ENCODE peak calls at places on chromosomes 16 and 17, in four cellular contexts. E is K562, I is HL-60, L is GM12878. U is an unnamed sample.

GRCh38 chr17:27956601-27957445 is 63.7 kb upstream of the LYRM9 start:
- DNase-seq in E (peak), I (no peak), L (no peak), U (no peak)

GRCh38 chr17:50681260-50682200 is 26.2 kb downstream of the ANKRD40 start:
- DNase-seq in E (peak), I (peak), L (no peak), U (no peak)

GRCh38 chr17:80785477-80786178 is 206.0 kb upstream of the CHMP6 start:
- DNase-seq in E (no peak), I (no peak), L (no peak), U (no peak)

GRCh38 chr17:18235743-18236256 is 10.4 kb downstream of the LLGL1 start:
- DNase-seq in E (no peak), I (no peak), L (no peak), U (no peak)

GRCh38 chr16:56866955-56867830 is 2.2 kb downstream of the SLC12A3 start:
- DNase-seq in E (peak), I (peak), L (no peak), U (no peak)

GRCh38 chr17:74410001-74410443 is 21.9 kb upstream of the GPRC5C start:
- DNase-seq in E (no peak), I (no peak), L (no peak), U (no peak)

GRCh38 chr17:40314557-40314953 is 5.6 kb downstream of the RARA start:
- DNase-seq in E (no peak), I (peak), L (no peak), U (no peak)

GRCh38 chr17:57391076-57391825 is 134.9 kb downstream of the MSI2 start:
- DNase-seq in E (no peak), I (no peak), L (no peak), U (no peak)

GRCh38 chr17:6492892-6493674 is 48.8 kb downstream of the PIMREG start:
- DNase-seq in E (no peak), I (no peak), L (no peak), U (no peak)

GRCh38 chr17:65598711-65599110 is 37.3 kb upstream of the AXIN2 start:
- DNase-seq in E (no peak), I (no peak), L (no peak), U (no peak)

GRCh38 chr16:73560497-73560896 is 512.6 kb upstream of the ZFHX3 start:
- DNase-seq in E (no peak), I (no peak), L (no peak), U (no peak)

GRCh38 chr17:63841350-63842172 is 924 bp downstream of the SMARCD2 start:
- DNase-seq in E (peak), I (peak), L (no peak), U (no peak)

GRCh38 chr16:27408012-27408601 is 6.1 kb downstream of the IL21R start:
- DNase-seq in E (no peak), I (no peak), L (peak), U (no peak)

DNA sequence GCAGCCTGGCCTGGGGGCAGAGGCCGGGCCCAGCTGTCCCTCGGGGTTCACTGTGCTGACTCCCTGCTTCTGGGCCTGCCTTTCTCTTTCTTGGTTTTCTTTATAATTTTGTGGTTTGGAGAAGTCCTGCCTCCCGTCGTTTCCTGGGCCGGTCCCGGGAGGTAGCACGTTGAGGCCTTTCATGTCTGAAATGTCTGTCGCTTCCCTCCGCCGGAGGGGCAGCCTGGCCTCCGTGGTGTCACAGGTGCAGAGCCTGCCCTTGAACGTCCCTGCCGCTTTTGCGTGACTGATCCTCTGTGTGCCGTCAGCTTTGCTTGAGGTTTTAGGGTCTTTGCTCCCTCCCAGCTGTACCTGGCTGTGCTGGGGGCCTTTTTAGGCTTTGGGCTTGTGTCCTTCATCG is 23.7 kb downstream of the FLYWCH1 start:
- DNase-seq in E (no peak), I (no peak), L (no peak), U (no peak)
- TF ChIP-seq SPI1 in E (no peak), I (no peak), L (no peak), U (no peak)

DNA sequence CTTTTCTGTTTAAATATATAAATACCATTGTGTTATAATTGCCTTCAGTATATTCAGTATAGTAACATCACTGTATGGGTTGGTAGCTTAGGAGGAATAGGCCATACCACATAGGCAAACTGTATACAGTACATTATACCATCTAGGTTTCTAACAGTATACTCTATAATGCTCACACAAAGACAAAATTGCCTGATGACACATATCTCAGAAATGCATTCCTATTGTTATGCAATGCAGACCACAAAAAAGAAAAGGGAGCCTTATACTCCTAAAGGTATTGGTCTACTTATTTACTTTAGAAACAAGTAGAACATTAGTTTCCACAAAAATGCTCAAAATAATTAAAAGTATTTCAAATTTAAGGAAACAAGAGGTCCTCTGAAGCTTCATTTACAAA is 47.9 kb downstream of the SETD6 start:
- DNase-seq in E (no peak), I (no peak), L (no peak), U (no peak)
- TF ChIP-seq SPI1 in E (no peak), I (no peak), L (no peak), U (no peak)

DNA sequence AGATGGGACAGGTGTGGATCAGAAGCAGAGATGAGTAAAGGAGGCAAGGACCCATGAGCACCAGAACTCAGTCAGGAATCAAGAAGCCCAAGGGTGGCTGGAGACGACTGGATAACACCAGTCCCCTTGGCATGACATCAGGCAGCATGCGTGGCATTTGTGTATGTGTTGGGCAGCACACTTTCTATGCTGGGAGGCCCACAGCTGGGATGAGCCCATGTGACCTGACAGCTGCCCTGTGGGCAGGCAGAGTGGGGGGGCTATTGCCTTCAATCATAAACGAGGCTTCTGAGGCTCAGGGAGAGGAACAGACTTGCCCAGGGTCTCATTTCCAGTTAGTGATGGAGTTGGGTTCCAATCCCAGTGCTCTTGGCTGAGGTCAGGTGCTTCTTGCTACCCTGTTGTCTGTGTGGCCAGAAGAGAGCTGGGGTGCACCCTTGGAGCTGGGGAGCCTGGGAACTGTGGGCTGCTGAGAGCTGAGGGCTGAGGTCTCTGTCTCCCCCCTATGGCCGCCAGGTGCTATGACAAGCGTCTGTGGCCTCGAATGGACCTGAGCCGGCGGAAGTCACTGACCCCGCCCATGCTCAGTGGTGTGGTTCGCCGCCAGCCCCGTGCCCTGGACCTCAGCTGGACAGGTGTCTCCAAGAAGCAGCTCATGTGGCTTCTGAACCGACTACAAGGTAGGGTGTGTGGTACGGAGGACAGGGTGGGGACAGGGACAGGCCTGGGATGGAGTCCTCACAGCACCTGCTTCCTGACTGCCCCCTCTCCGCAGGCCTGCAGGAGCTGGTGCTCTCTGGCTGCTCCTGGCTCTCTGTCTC is 7.1 kb upstream of the ORAI3 start:
- DNase-seq in E (peak), I (peak), L (no peak), U (peak)
- TF ChIP-seq SPI1 in E (no peak), I (peak), L (peak), U (peak)

GRCh38 chr16:15526097-15526496 is 91.7 kb downstream of the BMERB1 start:
- DNase-seq in E (no peak), I (no peak), L (no peak), U (no peak)
- TF ChIP-seq SPI1 in E (no peak), I (no peak), L (no peak), U (no peak)